ENCODE peak calls at places on chromosomes 16 and 17, in six cellular contexts. T is aorta; Z is neuronal stem cell; F is cardiac muscle cell; X is CD8-positive, alpha-beta T cell; B is OCI-LY7. J is an unnamed sample.
A peak's percentile ranks its signal among the peaks of the same experiment; 100 is the strongest.

GRCh38 chr16:84913315-84913714 is 93.5 kb downstream of the CRISPLD2 start:
- DNase-seq in F (no peak), T (peak; percentile 26), X (no peak), Z (no peak), B (no peak), J (no peak)

GRCh38 chr16:59296002-59296401 is 561.9 kb upstream of the GOT2 start:
- DNase-seq in T (no peak), F (no peak), Z (peak; percentile 79), X (no peak), B (no peak), J (no peak)

GRCh38 chr17:81837641-81838040 is 2.8 kb upstream of the PPP1R27 start:
- DNase-seq in Z (no peak), B (no peak), T (no peak), F (no peak), X (no peak), J (no peak)

GRCh38 chr17:70074991-70075390 is at the start of gene KCNJ16:
- DNase-seq in F (no peak), Z (no peak), X (no peak), T (no peak), B (no peak), J (peak; percentile 92)

GRCh38 chr17:81832608-81833159 is 407 bp downstream of the MCRIP1 start:
- DNase-seq in F (no peak), B (peak; percentile 55), T (no peak), X (no peak), Z (no peak), J (no peak)

GRCh38 chr16:21159281-21159951 is 942 bp downstream of the LDAF1 start:
- DNase-seq in T (peak; percentile 61), F (peak; percentile 54), B (peak; percentile 46), X (no peak), Z (peak; percentile 37), J (peak; percentile 45)

GRCh38 chr17:82297804-82298537 is 19.4 kb downstream of the CD7 start:
- DNase-seq in T (peak; percentile 94), X (peak; percentile 89), F (no peak), Z (no peak), B (peak; percentile 90), J (peak; percentile 92)

GRCh38 chr16:85707528-85708095 is 18.9 kb upstream of the GINS2 start:
- DNase-seq in B (no peak), F (no peak), Z (no peak), X (no peak), T (no peak), J (peak; percentile 29)

GRCh38 chr17:47119746-47120520 is 69.2 kb downstream of the CDC27 start:
- DNase-seq in T (no peak), X (no peak), Z (no peak), F (no peak), B (no peak), J (no peak)

GRCh38 chr17:41527076-41528023 is 758 bp downstream of the KRT19 start:
- DNase-seq in T (no peak), F (peak; percentile 45), Z (peak; percentile 26), X (no peak), B (no peak), J (peak; percentile 70)

GRCh38 chr17:2854662-2855061 is 58.4 kb downstream of the RAP1GAP2 start:
- DNase-seq in X (no peak), T (no peak), B (peak; percentile 38), F (no peak), Z (no peak), J (peak; percentile 42)

GRCh38 chr16:21946889-21947635 is 6.1 kb upstream of the UQCRC2 start:
- DNase-seq in F (no peak), X (no peak), T (no peak), B (no peak), Z (no peak), J (peak; percentile 33)

GRCh38 chr16:85228463-85228862 is 116.2 kb upstream of the CIBAR2 start:
- DNase-seq in Z (no peak), F (no peak), B (no peak), X (no peak), T (no peak), J (no peak)

GRCh38 chr17:36992701-36993100 is 43.9 kb downstream of the AATF start:
- DNase-seq in X (no peak), B (no peak), Z (no peak), T (no peak), F (no peak), J (no peak)

GRCh38 chr17:40937384-40937819 is at the start of gene KRT23:
- DNase-seq in T (no peak), X (no peak), Z (no peak), B (no peak), F (no peak), J (no peak)

GRCh38 chr17:35257080-35257701 is 14.3 kb downstream of the SLFN5 start:
- DNase-seq in T (no peak), B (no peak), Z (no peak), X (no peak), F (no peak), J (peak; percentile 71)

GRCh38 chr16:46782320-46782719 is 34.2 kb upstream of the MYLK3 start:
- DNase-seq in F (no peak), X (no peak), Z (no peak), T (no peak), B (no peak), J (no peak)

GRCh38 chr17:68646626-68647526 is 45.7 kb upstream of the FAM20A start:
- DNase-seq in X (no peak), Z (no peak), F (no peak), B (no peak), T (no peak), J (no peak)

GRCh38 chr16:21611546-21612384 is 12.4 kb downstream of the METTL9 start:
- DNase-seq in F (no peak), Z (no peak), B (no peak), T (no peak), X (no peak), J (no peak)

GRCh38 chr16:13070268-13070667 is 168.9 kb downstream of the SHISA9 start:
- DNase-seq in Z (peak; percentile 88), B (no peak), F (no peak), X (no peak), T (no peak), J (no peak)

GRCh38 chr16:28925386-28926228 is 569 bp upstream of the RABEP2 start:
- DNase-seq in F (peak; percentile 87), T (peak; percentile 89), X (peak; percentile 66), Z (no peak), B (peak; percentile 86), J (peak; percentile 77)

GRCh38 chr17:69500911-69501429 is 86.5 kb downstream of the MAP2K6 start:
- DNase-seq in X (no peak), T (no peak), B (no peak), Z (no peak), F (no peak), J (peak; percentile 53)

GRCh38 chr16:5323284-5323683 is 225.7 kb upstream of the EEF2KMT start:
- DNase-seq in F (no peak), T (no peak), Z (peak; percentile 24), B (no peak), X (no peak), J (no peak)

GRCh38 chr17:77726549-77726957 is 231.9 kb upstream of the TNRC6C start:
- DNase-seq in X (no peak), B (no peak), Z (no peak), F (no peak), T (no peak), J (no peak)

GRCh38 chr16:50469744-50470301 is 78.4 kb upstream of the NKD1 start:
- DNase-seq in Z (no peak), X (no peak), B (no peak), F (peak; percentile 57), T (no peak), J (no peak)

DNA sequence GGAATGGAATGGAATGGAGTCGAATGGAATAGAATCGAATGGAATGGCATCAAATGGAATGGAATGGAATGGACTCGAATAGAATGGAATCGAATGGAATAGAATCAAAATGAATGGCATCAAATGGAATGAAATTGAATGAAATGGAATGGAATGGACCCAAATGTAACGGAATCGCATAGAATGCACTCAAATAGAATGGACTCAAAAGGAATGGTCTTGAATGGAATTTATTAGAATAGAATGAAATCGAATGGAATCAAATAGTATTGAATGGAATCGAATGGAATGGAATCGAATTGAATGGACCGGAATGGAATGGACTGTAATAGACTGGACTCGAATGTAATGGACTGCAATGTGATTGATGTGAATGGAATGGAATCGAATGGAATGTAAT is 501.4 kb upstream of the WSB1 start:
- DNase-seq in F (no peak), T (no peak), X (no peak), B (no peak), Z (peak; percentile 73), J (no peak)
- H3K9me3 ChIP-seq in F (peaks cover 8% of the 10 kb centered on the region), T (peaks cover 6% of the 10 kb centered on the region), X (no peaks in the 10 kb centered on the region), B (peaks cover 81% of the 10 kb centered on the region), Z (no peaks in the 10 kb centered on the region), J (no peaks in the 10 kb centered on the region)

DNA sequence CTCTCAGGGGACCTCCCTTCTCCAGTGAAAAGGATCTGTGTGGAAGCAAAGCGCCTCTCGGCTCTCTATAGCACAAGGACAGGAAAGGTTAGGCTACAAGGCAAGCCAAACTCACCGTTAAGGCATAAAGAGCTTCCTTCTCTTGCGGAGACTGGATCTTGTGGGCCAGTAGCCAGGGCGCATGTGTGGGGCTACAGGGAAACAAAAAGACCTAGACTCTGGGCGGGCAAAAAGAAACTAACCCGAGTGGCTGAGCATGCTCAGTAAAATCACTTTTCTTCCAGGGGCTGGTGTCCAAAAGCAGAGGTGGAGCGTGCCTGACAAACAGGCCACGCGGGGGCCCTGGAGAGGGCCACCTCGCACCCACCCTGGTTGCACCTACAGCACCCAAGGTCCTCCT is 16.1 kb downstream of the GGA2 start:
- DNase-seq in B (no peak), T (no peak), X (no peak), F (no peak), Z (no peak), J (no peak)
- H3K27ac ChIP-seq in B (no peak overlapping the region), T (no peak overlapping the region), X (no peak overlapping the region), F (no peak overlapping the region), Z (no peak overlapping the region), J (no peak overlapping the region)

GRCh38 chr16:89120281-89120680 is 26.6 kb downstream of the ACSF3 start:
- DNase-seq in T (no peak), Z (no peak), F (no peak), X (no peak), B (no peak), J (no peak)
- H3K36me3 ChIP-seq in T (peaks cover 10% of the 10 kb centered on the region), Z (peaks cover 63% of the 10 kb centered on the region), F (peaks cover 8% of the 10 kb centered on the region), X (peaks cover 6% of the 10 kb centered on the region), B (peaks cover 90% of the 10 kb centered on the region), J (peaks cover 30% of the 10 kb centered on the region)

DNA sequence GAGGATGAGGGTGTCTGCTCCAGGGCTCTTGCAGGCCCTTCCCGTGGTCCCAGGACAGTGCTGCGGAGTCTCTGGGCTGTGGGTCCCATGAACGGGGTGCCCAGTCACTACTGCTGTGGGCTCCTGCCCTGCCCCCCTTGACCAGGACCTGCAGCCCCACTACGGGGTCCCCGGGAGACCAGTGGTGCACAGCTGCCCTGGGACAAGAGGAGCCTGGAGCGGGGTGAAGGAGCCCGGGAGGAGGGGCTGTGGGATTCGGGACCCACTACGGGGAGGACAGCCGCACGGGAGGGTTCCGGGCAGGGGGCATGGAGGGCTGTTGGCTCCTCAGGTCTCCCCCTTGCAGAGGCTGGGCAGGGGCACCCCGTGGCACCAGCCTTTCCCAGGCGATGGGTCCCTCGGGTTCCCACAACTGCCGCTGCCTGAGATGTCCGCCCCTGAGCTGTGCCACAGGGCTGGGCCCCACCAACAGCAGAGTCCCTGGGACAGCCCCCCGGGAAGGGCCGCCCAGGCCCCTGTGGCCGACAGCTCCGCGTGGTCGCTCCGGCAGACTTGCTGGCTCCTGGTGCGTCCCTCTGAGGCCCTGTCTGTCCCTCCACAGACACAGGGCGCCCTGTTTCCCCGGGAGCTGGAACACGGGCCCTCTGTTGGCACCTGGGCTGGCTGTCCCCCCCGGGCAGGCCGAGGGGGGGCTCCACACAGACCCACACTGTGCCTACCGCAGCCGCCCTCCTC is 52.1 kb upstream of the GNG13 start:
- DNase-seq in F (no peak), X (no peak), Z (no peak), B (no peak), T (peak; percentile 40), J (no peak)
- H3K9me3 ChIP-seq in F (no peaks in the 10 kb centered on the region), X (no peaks in the 10 kb centered on the region), Z (peaks cover 24% of the 10 kb centered on the region), B (no peaks in the 10 kb centered on the region), T (no peaks in the 10 kb centered on the region), J (no peaks in the 10 kb centered on the region)